ENCODE peak calls at places on chromosomes 11 and 22, in ten cellular contexts. One of them, this sample, is unnamed.

GRCh38 chr11:9120659-9121350 is 29.4 kb upstream of the SCUBE2 start:
- DNase-seq in body of pancreas: no peak
- DNase-seq in WTC11: peak; percentile 72
- DNase-seq in A673: no peak
- DNase-seq in adrenal gland: no peak
- DNase-seq in thoracic aorta: no peak
- DNase-seq in progenitor cell of endocrine pancreas: no peak
- DNase-seq in AG04450: no peak
- DNase-seq in Peyer's patch: no peak
- DNase-seq in OCI-LY7: no peak
- DNase-seq in this sample: peak; percentile 40

GRCh38 chr11:110795124-110795624 is 82.9 kb upstream of the ARHGAP20 start:
- DNase-seq in body of pancreas: no peak
- DNase-seq in OCI-LY7: no peak
- DNase-seq in WTC11: no peak
- DNase-seq in A673: no peak
- DNase-seq in AG04450: no peak
- DNase-seq in progenitor cell of endocrine pancreas: no peak
- DNase-seq in adrenal gland: no peak
- DNase-seq in thoracic aorta: no peak
- DNase-seq in Peyer's patch: no peak
- DNase-seq in this sample: no peak

GRCh38 chr11:48001438-48002021 is 21.2 kb downstream of the PTPRJ start:
- DNase-seq in thoracic aorta: no peak
- DNase-seq in progenitor cell of endocrine pancreas: no peak
- DNase-seq in body of pancreas: peak; percentile 24
- DNase-seq in WTC11: no peak
- DNase-seq in Peyer's patch: no peak
- DNase-seq in adrenal gland: peak; percentile 18
- DNase-seq in OCI-LY7: peak; percentile 75
- DNase-seq in A673: no peak
- DNase-seq in AG04450: peak; percentile 63
- DNase-seq in this sample: no peak

GRCh38 chr22:49995059-49995412 is 17.5 kb downstream of the IL17REL start:
- DNase-seq in A673: no peak
- DNase-seq in OCI-LY7: no peak
- DNase-seq in body of pancreas: no peak
- DNase-seq in progenitor cell of endocrine pancreas: no peak
- DNase-seq in thoracic aorta: no peak
- DNase-seq in adrenal gland: no peak
- DNase-seq in Peyer's patch: peak; percentile 60
- DNase-seq in WTC11: no peak
- DNase-seq in AG04450: no peak
- DNase-seq in this sample: no peak

GRCh38 chr22:49566141-49566541 is 261.5 kb downstream of the BRD1 start:
- DNase-seq in body of pancreas: no peak
- DNase-seq in progenitor cell of endocrine pancreas: no peak
- DNase-seq in OCI-LY7: no peak
- DNase-seq in WTC11: no peak
- DNase-seq in thoracic aorta: no peak
- DNase-seq in AG04450: no peak
- DNase-seq in adrenal gland: no peak
- DNase-seq in Peyer's patch: peak; percentile 18
- DNase-seq in A673: no peak
- DNase-seq in this sample: no peak

GRCh38 chr11:96045622-96046456 is 121.9 kb upstream of the MTMR2 start:
- DNase-seq in WTC11: peak; percentile 64
- DNase-seq in AG04450: no peak
- DNase-seq in body of pancreas: peak; percentile 62
- DNase-seq in Peyer's patch: no peak
- DNase-seq in thoracic aorta: peak; percentile 19
- DNase-seq in OCI-LY7: no peak
- DNase-seq in adrenal gland: peak; percentile 25
- DNase-seq in progenitor cell of endocrine pancreas: peak; percentile 11
- DNase-seq in A673: no peak
- DNase-seq in this sample: peak; percentile 32

GRCh38 chr11:58592760-58593472 is 14.1 kb downstream of the ZFP91 start:
- DNase-seq in A673: no peak
- DNase-seq in OCI-LY7: no peak
- DNase-seq in adrenal gland: no peak
- DNase-seq in progenitor cell of endocrine pancreas: no peak
- DNase-seq in AG04450: no peak
- DNase-seq in thoracic aorta: no peak
- DNase-seq in Peyer's patch: no peak
- DNase-seq in WTC11: no peak
- DNase-seq in body of pancreas: peak; percentile 67
- DNase-seq in this sample: no peak

GRCh38 chr11:102111011-102111786 is 952 bp downstream of the YAP1 start:
- DNase-seq in adrenal gland: peak; percentile 84
- DNase-seq in body of pancreas: peak; percentile 77
- DNase-seq in progenitor cell of endocrine pancreas: peak; percentile 85
- DNase-seq in WTC11: peak; percentile 91
- DNase-seq in thoracic aorta: peak; percentile 30
- DNase-seq in A673: peak; percentile 96
- DNase-seq in OCI-LY7: no peak
- DNase-seq in Peyer's patch: peak; percentile 78
- DNase-seq in AG04450: no peak
- DNase-seq in this sample: peak; percentile 88

GRCh38 chr11:124535552-124536232 is 7.8 kb downstream of the OR8B12 start:
- DNase-seq in adrenal gland: no peak
- DNase-seq in A673: peak; percentile 34
- DNase-seq in WTC11: no peak
- DNase-seq in body of pancreas: no peak
- DNase-seq in Peyer's patch: no peak
- DNase-seq in progenitor cell of endocrine pancreas: no peak
- DNase-seq in OCI-LY7: no peak
- DNase-seq in AG04450: no peak
- DNase-seq in thoracic aorta: no peak
- DNase-seq in this sample: no peak

GRCh38 chr11:124541204-124541603 is 2.2 kb downstream of the OR8B12 start:
- DNase-seq in thoracic aorta: no peak
- DNase-seq in OCI-LY7: no peak
- DNase-seq in body of pancreas: no peak
- DNase-seq in A673: no peak
- DNase-seq in progenitor cell of endocrine pancreas: no peak
- DNase-seq in WTC11: no peak
- DNase-seq in adrenal gland: no peak
- DNase-seq in AG04450: no peak
- DNase-seq in Peyer's patch: no peak
- DNase-seq in this sample: no peak

GRCh38 chr11:124538019-124538418 is 5.4 kb downstream of the OR8B12 start:
- DNase-seq in OCI-LY7: no peak
- DNase-seq in AG04450: peak; percentile 10
- DNase-seq in A673: peak; percentile 34
- DNase-seq in thoracic aorta: no peak
- DNase-seq in progenitor cell of endocrine pancreas: no peak
- DNase-seq in body of pancreas: peak; percentile 41
- DNase-seq in Peyer's patch: no peak
- DNase-seq in WTC11: no peak
- DNase-seq in adrenal gland: peak; percentile 24
- DNase-seq in this sample: no peak

GRCh38 chr11:124536520-124536919 is 6.9 kb downstream of the OR8B12 start:
- DNase-seq in adrenal gland: peak; percentile 53
- DNase-seq in A673: peak; percentile 14
- DNase-seq in Peyer's patch: no peak
- DNase-seq in thoracic aorta: no peak
- DNase-seq in progenitor cell of endocrine pancreas: no peak
- DNase-seq in body of pancreas: peak; percentile 65
- DNase-seq in AG04450: no peak
- DNase-seq in WTC11: peak; percentile 63
- DNase-seq in OCI-LY7: no peak
- DNase-seq in this sample: peak; percentile 9
- TF ChIP-seq CTCF in adrenal gland: no peak
- TF ChIP-seq CTCF in A673: no peak
- TF ChIP-seq CTCF in Peyer's patch: no peak
- TF ChIP-seq CTCF in thoracic aorta: no peak
- TF ChIP-seq CTCF in progenitor cell of endocrine pancreas: no peak
- TF ChIP-seq CTCF in body of pancreas: no peak
- TF ChIP-seq CTCF in AG04450: no peak
- TF ChIP-seq CTCF in WTC11: no peak
- TF ChIP-seq CTCF in OCI-LY7: no peak
- TF ChIP-seq CTCF in this sample: no peak

GRCh38 chr22:30001459-30001858 is 78.8 kb upstream of the HORMAD2 start:
- DNase-seq in adrenal gland: no peak
- DNase-seq in A673: no peak
- DNase-seq in body of pancreas: no peak
- DNase-seq in thoracic aorta: no peak
- DNase-seq in progenitor cell of endocrine pancreas: no peak
- DNase-seq in Peyer's patch: no peak
- DNase-seq in OCI-LY7: no peak
- DNase-seq in WTC11: no peak
- DNase-seq in AG04450: no peak
- DNase-seq in this sample: no peak

GRCh38 chr22:29994941-29995340 is 85.3 kb upstream of the HORMAD2 start:
- DNase-seq in body of pancreas: peak; percentile 40
- DNase-seq in OCI-LY7: no peak
- DNase-seq in thoracic aorta: no peak
- DNase-seq in progenitor cell of endocrine pancreas: no peak
- DNase-seq in adrenal gland: peak; percentile 31
- DNase-seq in A673: no peak
- DNase-seq in WTC11: no peak
- DNase-seq in Peyer's patch: no peak
- DNase-seq in AG04450: no peak
- DNase-seq in this sample: no peak

GRCh38 chr22:29997516-29997915 is 82.7 kb upstream of the HORMAD2 start:
- DNase-seq in OCI-LY7: no peak
- DNase-seq in progenitor cell of endocrine pancreas: no peak
- DNase-seq in AG04450: no peak
- DNase-seq in A673: no peak
- DNase-seq in thoracic aorta: no peak
- DNase-seq in body of pancreas: no peak
- DNase-seq in WTC11: no peak
- DNase-seq in adrenal gland: no peak
- DNase-seq in Peyer's patch: no peak
- DNase-seq in this sample: no peak

GRCh38 chr22:30000566-30000965 is 79.7 kb upstream of the HORMAD2 start:
- DNase-seq in thoracic aorta: no peak
- DNase-seq in OCI-LY7: no peak
- DNase-seq in body of pancreas: no peak
- DNase-seq in A673: no peak
- DNase-seq in WTC11: no peak
- DNase-seq in adrenal gland: no peak
- DNase-seq in Peyer's patch: no peak
- DNase-seq in progenitor cell of endocrine pancreas: no peak
- DNase-seq in AG04450: no peak
- DNase-seq in this sample: no peak

GRCh38 chr22:29998627-29999026 is 81.6 kb upstream of the HORMAD2 start:
- DNase-seq in adrenal gland: no peak
- DNase-seq in WTC11: no peak
- DNase-seq in thoracic aorta: no peak
- DNase-seq in body of pancreas: no peak
- DNase-seq in OCI-LY7: peak; percentile 26
- DNase-seq in A673: peak; percentile 34
- DNase-seq in progenitor cell of endocrine pancreas: no peak
- DNase-seq in Peyer's patch: no peak
- DNase-seq in AG04450: no peak
- DNase-seq in this sample: no peak
- TF ChIP-seq CTCF in adrenal gland: no peak
- TF ChIP-seq CTCF in WTC11: no peak
- TF ChIP-seq CTCF in thoracic aorta: no peak
- TF ChIP-seq CTCF in body of pancreas: no peak
- TF ChIP-seq CTCF in OCI-LY7: peak; percentile 63
- TF ChIP-seq CTCF in A673: no peak
- TF ChIP-seq CTCF in progenitor cell of endocrine pancreas: no peak
- TF ChIP-seq CTCF in Peyer's patch: no peak
- TF ChIP-seq CTCF in AG04450: peak; percentile 50
- TF ChIP-seq CTCF in this sample: no peak

DNA sequence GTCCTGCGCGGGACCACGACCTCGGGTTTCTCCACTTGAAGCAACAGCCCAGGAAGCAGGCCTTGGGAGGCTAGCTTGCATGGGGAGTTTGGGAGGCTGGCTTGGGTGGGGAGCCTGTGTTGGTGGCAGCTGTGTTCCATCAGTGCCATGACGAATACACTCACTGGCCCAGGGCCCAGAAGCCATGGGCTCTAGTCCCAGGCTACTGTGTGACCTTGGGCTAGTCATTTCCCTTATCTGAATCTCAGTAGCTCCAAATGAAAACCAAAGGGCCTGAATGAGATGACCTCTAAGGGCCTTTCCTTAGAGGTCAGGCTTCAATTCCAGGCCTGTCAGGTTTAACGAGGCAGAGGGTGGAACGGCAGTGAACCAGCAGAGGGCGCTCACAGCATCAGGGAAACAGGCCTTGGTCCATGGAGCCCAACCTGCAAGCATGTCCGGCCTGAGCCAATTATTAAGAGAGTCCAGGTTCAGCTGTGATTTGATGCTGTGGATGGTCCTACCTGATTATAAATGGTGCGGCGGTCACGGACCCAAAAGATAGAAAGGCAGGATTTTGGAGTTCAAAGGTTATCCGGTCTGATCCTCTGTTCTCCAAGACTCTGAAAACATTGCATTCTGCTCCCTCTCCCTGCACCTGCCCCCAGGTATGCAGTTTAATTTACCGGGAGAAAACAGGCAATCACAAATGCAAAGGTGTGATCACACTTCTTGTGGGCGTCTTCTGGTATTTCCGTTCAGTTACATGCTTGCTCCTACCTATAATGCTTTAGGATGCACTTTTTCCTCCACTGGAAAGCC is 15.9 kb downstream of the PTPN5 start:
- DNase-seq in A673: peak; percentile 55
- DNase-seq in Peyer's patch: peak; percentile 73
- DNase-seq in AG04450: no peak
- DNase-seq in body of pancreas: peak; percentile 79
- DNase-seq in thoracic aorta: no peak
- DNase-seq in WTC11: peak; percentile 93
- DNase-seq in OCI-LY7: peak; percentile 57
- DNase-seq in progenitor cell of endocrine pancreas: peak; percentile 75
- DNase-seq in adrenal gland: peak; percentile 81
- DNase-seq in this sample: peak; percentile 88
- TF ChIP-seq CTCF in A673: peak; percentile 83
- TF ChIP-seq CTCF in Peyer's patch: no peak
- TF ChIP-seq CTCF in AG04450: peak; percentile 58
- TF ChIP-seq CTCF in body of pancreas: peak; percentile 75
- TF ChIP-seq CTCF in thoracic aorta: no peak
- TF ChIP-seq CTCF in WTC11: peak; percentile 85
- TF ChIP-seq CTCF in OCI-LY7: peak; percentile 88
- TF ChIP-seq CTCF in progenitor cell of endocrine pancreas: peak; percentile 87
- TF ChIP-seq CTCF in adrenal gland: peak; percentile 65
- TF ChIP-seq CTCF in this sample: peak; percentile 87

DNA sequence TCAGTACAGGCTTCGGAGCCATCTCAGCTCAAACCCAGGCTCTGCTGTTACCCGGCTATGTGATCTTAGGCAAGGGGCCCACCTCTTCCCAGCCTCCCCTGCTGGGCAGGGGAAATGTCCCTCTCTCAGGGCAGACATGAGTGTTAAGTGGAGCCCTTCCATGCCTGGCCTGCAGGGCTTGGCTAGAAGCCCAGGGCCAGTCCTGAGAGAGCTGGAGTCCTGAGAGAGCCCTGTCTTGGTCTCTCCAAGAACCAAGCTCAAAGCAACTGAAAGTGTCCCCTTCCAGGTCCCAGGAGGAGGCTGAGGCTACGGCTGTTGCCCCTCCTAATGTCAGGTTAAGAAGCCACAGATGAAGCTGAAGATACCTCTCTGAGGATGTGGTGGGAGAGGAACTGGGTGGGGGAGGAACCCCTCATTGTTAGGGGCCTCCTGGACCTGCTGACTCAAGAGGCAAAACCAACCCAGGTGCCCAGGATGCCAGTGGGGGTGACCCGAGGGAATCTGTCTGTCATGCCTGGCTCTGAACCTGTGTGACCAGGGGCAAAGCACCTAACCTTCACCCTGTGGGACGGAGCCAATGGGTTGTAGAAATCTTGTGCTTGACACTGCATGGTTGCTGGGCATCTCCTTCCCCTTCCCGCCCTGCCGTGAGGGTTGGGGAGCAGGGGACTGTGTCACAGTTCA is 4.2 kb downstream of the ZP1 start:
- DNase-seq in WTC11: no peak
- DNase-seq in adrenal gland: peak; percentile 60
- DNase-seq in Peyer's patch: peak; percentile 25
- DNase-seq in thoracic aorta: no peak
- DNase-seq in A673: no peak
- DNase-seq in body of pancreas: no peak
- DNase-seq in AG04450: no peak
- DNase-seq in OCI-LY7: no peak
- DNase-seq in progenitor cell of endocrine pancreas: no peak
- DNase-seq in this sample: no peak
- TF ChIP-seq CTCF in WTC11: no peak
- TF ChIP-seq CTCF in adrenal gland: no peak
- TF ChIP-seq CTCF in Peyer's patch: no peak
- TF ChIP-seq CTCF in thoracic aorta: no peak
- TF ChIP-seq CTCF in A673: no peak
- TF ChIP-seq CTCF in body of pancreas: no peak
- TF ChIP-seq CTCF in AG04450: peak; percentile 30
- TF ChIP-seq CTCF in OCI-LY7: no peak
- TF ChIP-seq CTCF in progenitor cell of endocrine pancreas: no peak
- TF ChIP-seq CTCF in this sample: no peak